ENCODE peak calls at places on chromosome X, in eight cellular contexts. D, X, A, W, K, S, U and M are unnamed samples.

GRCh38 chrX:7252013-7252610 is 104.2 kb upstream of the PUDP start:
- DNase-seq in S (no peak), W (no peak), A (no peak), U (no peak), K (no peak), D (no peak), X (no peak), M (no peak)

GRCh38 chrX:826026-826425 is 195.4 kb downstream of the SHOX start:
- DNase-seq in K (no peak), U (no peak), W (no peak), S (no peak), X (no peak), D (no peak), A (no peak), M (no peak)

GRCh38 chrX:94942603-94943002 is 1268.6 kb downstream of the FAM133A start:
- DNase-seq in U (no peak), K (no peak), W (no peak), A (peak), X (no peak), S (no peak), D (no peak), M (no peak)

GRCh38 chrX:153645921-153646481 is 1.0 kb upstream of the DUSP9 start:
- DNase-seq in S (no peak), A (no peak), K (no peak), W (no peak), X (no peak), D (no peak), U (no peak), M (peak)

GRCh38 chrX:44946771-44947170 is 73.8 kb downstream of the KDM6A start:
- DNase-seq in W (no peak), D (no peak), A (no peak), X (no peak), K (no peak), S (no peak), U (no peak), M (no peak)

GRCh38 chrX:51420610-51421009 is 75.8 kb downstream of the NUDT11 start:
- DNase-seq in W (no peak), D (peak), X (no peak), U (no peak), K (no peak), A (no peak), S (peak), M (no peak)

GRCh38 chrX:140292188-140292587 is 212.7 kb downstream of the SOX3 start:
- DNase-seq in D (no peak), K (no peak), U (no peak), A (no peak), W (no peak), S (no peak), X (no peak), M (no peak)

GRCh38 chrX:75997692-75998091 is 175.2 kb upstream of the PBDC1 start:
- DNase-seq in U (no peak), A (no peak), X (no peak), D (no peak), S (no peak), K (no peak), W (no peak), M (no peak)

GRCh38 chrX:534804-535203 is 95.8 kb upstream of the SHOX start:
- DNase-seq in W (no peak), K (no peak), D (no peak), A (no peak), U (no peak), X (no peak), S (no peak), M (no peak)

GRCh38 chrX:37357436-37357835 is 8.3 kb downstream of the PRRG1 start:
- DNase-seq in W (no peak), A (no peak), D (no peak), U (no peak), K (no peak), X (no peak), S (no peak), M (no peak)

GRCh38 chrX:47316276-47317025 is 53.9 kb upstream of the ZNF157 start:
- DNase-seq in K (no peak), D (no peak), S (no peak), W (no peak), U (no peak), A (peak), X (no peak), M (no peak)

GRCh38 chrX:11427082-11428033 is 134.1 kb downstream of the AMELX start:
- DNase-seq in W (no peak), D (peak), X (no peak), K (no peak), U (peak), S (no peak), A (peak), M (peak)

GRCh38 chrX:12013220-12013619 is 125.1 kb upstream of the FRMPD4 start:
- DNase-seq in W (no peak), K (peak), S (no peak), D (no peak), A (no peak), U (no peak), X (no peak), M (no peak)

GRCh38 chrX:62923093-62923492 is 428.0 kb downstream of the SPIN4 start:
- DNase-seq in D (no peak), S (no peak), K (no peak), X (no peak), U (no peak), W (no peak), A (no peak), M (no peak)

GRCh38 chrX:129115104-129115503 is 408.2 kb downstream of the SMARCA1 start:
- DNase-seq in D (no peak), X (no peak), W (no peak), A (peak), K (peak), U (no peak), S (no peak), M (no peak)

GRCh38 chrX:65266482-65266881 is 268.1 kb downstream of the LAS1L start:
- DNase-seq in A (no peak), U (no peak), K (no peak), D (no peak), X (no peak), W (no peak), S (no peak), M (no peak)

GRCh38 chrX:8404958-8405357 is 59.7 kb upstream of the VCX3B start:
- DNase-seq in K (no peak), U (no peak), D (no peak), A (no peak), W (no peak), X (no peak), S (no peak), M (no peak)